ENCODE peak calls at places on chromosomes 1 and 21, in nine cellular contexts. M is amniotic epithelial cell; U is left lung; N is effector CD8-positive, alpha-beta T cell; E is GM23338; K is foreskin fibroblast; H is GM12891; W is GM03348; O is activated naive CD4-positive, alpha-beta T cell treated with anti-CD3 and anti-CD28 coated beads, Interleukin-2, amount 10 ng/mL, durations not matched to agents 7 days and 5 days. I is an unnamed sample.

GRCh38 chr21:30227633-30228404 is 11.9 kb upstream of the CLDN8 start:
- DNase-seq in H (no peak), M (peak), K (peak), N (no peak), W (peak), O (no peak), E (no peak), U (no peak), I (no peak)

GRCh38 chr1:4756184-4756504 is 101.7 kb downstream of the AJAP1 start:
- DNase-seq in M (no peak), N (no peak), U (peak), K (no peak), W (no peak), O (no peak), H (no peak), E (no peak), I (no peak)

GRCh38 chr1:183234660-183235476 is 48.8 kb downstream of the LAMC2 start:
- DNase-seq in M (peak), O (no peak), U (no peak), W (peak), E (peak), H (no peak), K (peak), N (no peak), I (no peak)

GRCh38 chr1:230124187-230125128 is 57.4 kb downstream of the GALNT2 start:
- DNase-seq in H (no peak), O (peak), N (no peak), K (no peak), M (peak), E (no peak), W (no peak), U (no peak), I (peak)

GRCh38 chr1:204286841-204287387 is 72.8 kb downstream of the PLEKHA6 start:
- DNase-seq in M (peak), O (peak), H (no peak), E (no peak), U (no peak), N (peak), K (no peak), W (no peak), I (peak)

GRCh38 chr1:218479436-218480115 is 134.4 kb downstream of the TGFB2 start:
- DNase-seq in E (no peak), O (no peak), U (no peak), H (no peak), W (peak), K (peak), N (no peak), M (peak), I (no peak)

GRCh38 chr1:185426761-185427698 is 110.0 kb upstream of the IVNS1ABP start:
- DNase-seq in W (peak), U (no peak), H (no peak), M (no peak), O (no peak), K (peak), E (peak), N (no peak), I (no peak)

GRCh38 chr1:58936973-58937372 is 153.1 kb upstream of the JUN start:
- DNase-seq in W (no peak), U (no peak), O (no peak), N (no peak), E (no peak), H (no peak), K (no peak), M (no peak), I (no peak)

GRCh38 chr1:245160288-245160687 is 5.5 kb downstream of the KIF26B start:
- DNase-seq in O (no peak), N (no peak), K (peak), M (peak), E (no peak), H (no peak), W (no peak), U (no peak), I (no peak)

GRCh38 chr21:21003701-21004100 is 5.5 kb downstream of the NCAM2 start:
- DNase-seq in E (peak), M (peak), W (peak), O (no peak), H (no peak), N (no peak), U (no peak), K (peak), I (no peak)

GRCh38 chr1:212606734-212607205 is 1.8 kb upstream of the ATF3 start:
- DNase-seq in U (peak), N (no peak), H (peak), W (peak), K (peak), O (peak), M (no peak), E (peak), I (peak)

GRCh38 chr1:83998599-83999315 is at the start of gene TTLL7:
- DNase-seq in H (peak), M (no peak), W (peak), U (peak), E (peak), O (peak), N (no peak), K (peak), I (peak)

GRCh38 chr1:180256353-180257027 is 26.4 kb downstream of the LHX4 start:
- DNase-seq in M (peak), H (no peak), K (no peak), N (no peak), O (no peak), E (no peak), U (no peak), W (no peak), I (no peak)

GRCh38 chr1:176227579-176227978 is 20.5 kb upstream of the COP1 start:
- DNase-seq in O (no peak), M (no peak), N (no peak), W (no peak), K (no peak), H (no peak), U (no peak), E (no peak), I (no peak)

GRCh38 chr21:28943631-28944030 is 49.0 kb downstream of the LTN1 start:
- DNase-seq in W (no peak), H (no peak), U (no peak), K (peak), O (no peak), N (no peak), E (no peak), M (peak), I (no peak)

GRCh38 chr1:39293375-39294070 is 89.0 kb downstream of the MACF1 start:
- DNase-seq in W (peak), K (peak), N (no peak), U (no peak), H (no peak), O (no peak), M (peak), E (no peak), I (no peak)

GRCh38 chr21:33817136-33817535 is 98.5 kb downstream of the ATP5PO start:
- DNase-seq in O (no peak), U (no peak), N (no peak), E (no peak), W (no peak), M (no peak), K (no peak), H (no peak), I (no peak)

GRCh38 chr1:24551290-24551859 is 4.5 kb upstream of the NCMAP start:
- DNase-seq in O (no peak), U (peak), N (no peak), E (no peak), W (no peak), M (no peak), H (no peak), K (no peak), I (no peak)

GRCh38 chr21:42122808-42123207 is 51.7 kb downstream of the UMODL1 start:
- DNase-seq in H (no peak), O (no peak), W (no peak), N (no peak), M (no peak), U (no peak), E (no peak), K (no peak), I (no peak)

GRCh38 chr1:210883821-210884220 is 250.1 kb downstream of the KCNH1 start:
- DNase-seq in E (no peak), U (no peak), W (peak), N (no peak), M (peak), O (no peak), K (peak), H (no peak), I (no peak)

GRCh38 chr1:6445062-6445763 is 20.6 kb downstream of the ESPN start:
- DNase-seq in W (peak), O (peak), M (no peak), U (peak), N (no peak), H (no peak), K (peak), E (peak), I (peak)

GRCh38 chr21:43866233-43866632 is 1.2 kb downstream of the AGPAT3 start:
- DNase-seq in K (peak), M (peak), W (peak), E (peak), O (peak), U (peak), H (peak), N (no peak), I (peak)

GRCh38 chr1:155085504-155086181 is 7.0 kb downstream of the EFNA3 start:
- DNase-seq in N (peak), U (peak), O (peak), E (peak), W (peak), H (no peak), K (peak), M (no peak), I (peak)

GRCh38 chr1:108947871-108948525 is 15.3 kb downstream of the CLCC1 start:
- DNase-seq in N (no peak), W (peak), K (peak), M (peak), U (no peak), H (no peak), O (no peak), E (peak), I (no peak)

GRCh38 chr1:177817969-177818872 is 151.6 kb downstream of the SEC16B start:
- DNase-seq in W (no peak), N (no peak), U (no peak), K (no peak), E (no peak), O (no peak), M (no peak), H (no peak), I (no peak)

GRCh38 chr1:109892476-109893368 is 17.9 kb upstream of the CSF1 start:
- DNase-seq in U (no peak), K (no peak), E (no peak), O (no peak), W (no peak), H (no peak), M (peak), N (no peak), I (no peak)

GRCh38 chr1:28326980-28327379 is 1.9 kb upstream of the MED18 start:
- DNase-seq in U (no peak), H (no peak), E (no peak), K (peak), O (no peak), N (no peak), W (no peak), M (peak), I (no peak)

GRCh38 chr1:3625151-3625907 is 514 bp downstream of the TPRG1L start:
- DNase-seq in U (peak), O (no peak), M (peak), H (no peak), W (peak), K (peak), E (peak), N (peak), I (peak)

GRCh38 chr1:168783831-168784230 is 54.8 kb upstream of the DPT start:
- DNase-seq in H (no peak), U (no peak), E (no peak), M (peak), K (no peak), O (no peak), W (peak), N (no peak), I (no peak)